ENCODE peak calls at places on chromosome 20, in seven cellular contexts. G is heart left ventricle, W is tibial nerve, I is adrenal gland, N is stomach, T is ovary, A is suprapubic skin. B is an unnamed sample. For H3K36me3, the result is how much of the 10 kb centered on the place peaks cover.

GRCh38 chr20:51985013-51985415 is 182.7 kb upstream of the SALL4 start:
- DNase-seq in I (no peak), N (no peak), W (peak), T (no peak), A (no peak), G (peak), B (no peak)

GRCh38 chr20:63061701-63062100 is 54.9 kb upstream of the BHLHE23 start:
- DNase-seq in N (no peak), T (no peak), W (no peak), G (no peak), I (no peak), A (peak), B (no peak)

GRCh38 chr20:8223096-8223870 is 91.2 kb downstream of the PLCB1 start:
- DNase-seq in W (no peak), G (no peak), N (no peak), T (no peak), A (no peak), I (no peak), B (no peak)

GRCh38 chr20:39429716-39430115 is 467.6 kb downstream of the DHX35 start:
- DNase-seq in G (no peak), A (no peak), I (peak), W (no peak), T (no peak), N (no peak), B (peak)

GRCh38 chr20:47113362-47114118 is 218.9 kb downstream of the EYA2 start:
- DNase-seq in G (no peak), A (no peak), W (no peak), T (no peak), I (no peak), N (no peak), B (no peak)

GRCh38 chr20:38043512-38044300 is 10.2 kb downstream of the RPRD1B start:
- DNase-seq in T (no peak), W (no peak), G (no peak), N (no peak), I (no peak), A (no peak), B (no peak)

GRCh38 chr20:15889073-15889923 is 684.0 kb downstream of the KIF16B start:
- DNase-seq in A (no peak), T (no peak), I (no peak), N (no peak), G (no peak), W (no peak), B (peak)

GRCh38 chr20:2118783-2119182 is 17.2 kb downstream of the STK35 start:
- DNase-seq in A (no peak), T (no peak), I (no peak), G (no peak), W (no peak), N (no peak), B (no peak)

GRCh38 chr20:49948809-49949507 is 12.8 kb downstream of the RNF114 start:
- DNase-seq in A (no peak), G (no peak), I (no peak), T (no peak), N (no peak), W (no peak), B (no peak)
- H3K36me3 ChIP-seq in A (half or more), G (half or more), I (under half), T (under half), N (half or more), W (half or more), B (under half)

GRCh38 chr20:32165836-32166545 is 41.6 kb downstream of the PLAGL2 start:
- DNase-seq in T (peak), A (peak), W (no peak), G (no peak), N (no peak), I (no peak), B (peak)
- TF ChIP-seq POLR2A in T (no peak), A (no peak), W (no peak), G (no peak), N (no peak), I (no peak), B (no peak)

DNA sequence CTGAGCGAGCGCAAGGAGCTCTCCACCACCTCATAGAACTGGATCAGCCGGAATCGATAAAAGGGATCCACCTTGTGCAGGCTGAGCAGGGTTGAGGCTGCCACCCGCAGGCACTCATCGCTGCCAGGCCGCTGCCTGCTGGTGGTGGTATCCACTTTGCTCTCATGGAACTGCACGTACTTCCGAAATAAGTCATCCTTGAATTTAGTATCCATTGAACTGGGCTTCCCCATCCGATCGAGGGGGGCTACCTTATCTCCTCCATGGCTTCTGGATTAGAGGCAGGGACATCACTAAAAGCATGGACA is 7.1 kb downstream of the SPATA2 start:
- DNase-seq in I (no peak), T (no peak), G (no peak), A (no peak), W (no peak), N (no peak), B (no peak)
- H3K36me3 ChIP-seq in I (under half), T (under half), G (half or more), A (half or more), W (half or more), N (half or more), B (under half)

DNA sequence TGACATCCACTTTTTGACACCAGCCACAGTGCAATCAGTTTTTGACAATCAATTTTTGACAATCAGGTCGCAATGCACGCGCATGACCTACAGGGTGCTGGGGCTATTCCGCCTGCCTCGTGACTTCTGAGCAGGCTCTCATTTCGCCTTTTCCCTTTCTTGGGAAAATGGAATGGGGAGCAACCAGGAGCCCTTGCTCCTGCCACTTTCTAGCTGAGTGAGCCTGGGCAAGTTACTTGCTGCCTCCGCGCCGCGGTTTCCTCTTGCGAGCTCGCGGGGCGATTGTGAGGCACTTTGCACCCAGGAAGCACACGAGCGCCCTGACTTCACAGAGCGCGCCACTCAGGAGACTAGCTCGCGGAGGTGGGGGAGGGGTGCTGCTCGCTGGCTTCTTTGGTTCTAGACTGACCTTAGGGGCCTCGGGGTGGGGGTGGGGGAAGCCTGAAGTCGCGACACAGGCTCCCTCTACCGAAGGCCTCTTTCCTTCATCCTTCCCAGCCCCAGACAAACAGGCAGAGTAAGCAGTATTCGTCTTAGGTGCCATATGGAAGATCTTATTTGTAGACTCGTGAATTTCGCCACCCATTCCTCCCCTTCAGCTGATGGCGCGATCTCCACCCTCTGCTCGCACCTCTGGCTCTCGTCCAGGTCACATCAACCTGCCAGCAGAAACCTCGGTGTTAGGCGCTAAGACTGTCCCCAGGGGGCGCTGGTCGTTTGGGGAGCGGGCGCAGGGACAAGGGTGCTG is 4.6 kb downstream of the TP53TG5 start:
- DNase-seq in G (peak), N (peak), A (peak), I (peak), T (peak), W (peak), B (peak)
- TF ChIP-seq POLR2A in G (no peak), N (no peak), A (no peak), I (no peak), T (no peak), W (no peak), B (no peak)

GRCh38 chr20:10639051-10639761 is 34.6 kb downstream of the JAG1 start:
- DNase-seq in T (no peak), W (no peak), A (no peak), N (no peak), G (no peak), I (no peak), B (no peak)
- H3K36me3 ChIP-seq in T (under half), W (half or more), A (half or more), N (half or more), G (half or more), I (under half), B (under half)

DNA sequence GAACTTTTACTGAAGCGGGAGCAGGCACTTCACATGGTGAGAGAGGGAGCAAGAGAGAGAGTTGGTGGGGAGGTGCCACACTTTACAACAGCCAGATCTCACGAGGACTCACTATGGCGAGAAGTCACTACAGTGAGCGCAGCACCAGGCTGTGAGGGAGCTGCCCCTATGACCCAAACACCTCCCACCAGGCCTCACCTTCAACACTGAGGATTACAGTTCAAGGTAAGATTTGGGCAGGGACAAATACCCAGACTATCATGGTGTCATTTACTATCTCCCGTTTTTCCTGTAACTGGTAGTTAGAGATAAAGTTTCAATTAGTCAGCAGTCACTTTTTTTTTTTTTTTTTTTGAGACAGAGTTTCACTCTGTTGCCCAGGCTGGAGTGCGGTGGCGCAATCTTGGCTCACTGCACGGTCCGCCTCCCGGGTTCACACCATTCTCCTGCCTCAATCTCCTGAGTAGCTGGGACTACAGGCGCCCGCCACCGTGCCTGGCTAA is 7.8 kb downstream of the RBCK1 start:
- DNase-seq in A (no peak), W (no peak), G (no peak), T (no peak), N (no peak), I (peak), B (no peak)
- TF ChIP-seq POLR2A in A (no peak), W (no peak), G (no peak), T (no peak), N (no peak), I (no peak), B (no peak)